ENCODE peak calls at places on chromosomes 5 and 9, in nine cellular contexts. J is osteocyte; N is endothelial cell; I is Panc1; V is IMR-90; K is pancreas; S is brain microvascular endothelial cell; P is DMS153; H is stimulated activated CD8-positive, alpha-beta memory T cell treated with anti-CD3 and anti-CD28 coated beads, Interleukin-7, amount 100 ng/mL, for 1 hour. Y is an unnamed sample.

GRCh38 chr5:180035532-180035931 is 36.0 kb downstream of the RNF130 start:
- DNase-seq in J (no peak), N (no peak), I (no peak), V (no peak), K (no peak), S (no peak), P (no peak), H (no peak), Y (no peak)

GRCh38 chr5:107389130-107389553 is 281.6 kb downstream of the EFNA5 start:
- DNase-seq in J (no peak), N (no peak), I (peak; percentile 87), V (peak; percentile 54), K (no peak), S (peak; percentile 89), P (peak; percentile 68), H (no peak), Y (peak; percentile 98)

GRCh38 chr9:99162759-99163364 is 57.9 kb downstream of the TGFBR1 start:
- DNase-seq in J (no peak), N (no peak), I (no peak), V (peak; percentile 51), K (no peak), S (no peak), P (no peak), H (no peak), Y (no peak)

GRCh38 chr9:104743377-104743985 is 4.0 kb upstream of the NIPSNAP3A start:
- DNase-seq in J (no peak), N (peak; percentile 51), I (peak; percentile 48), V (peak; percentile 73), K (no peak), S (peak; percentile 47), P (peak; percentile 18), H (no peak), Y (peak; percentile 82)

GRCh38 chr5:141882594-141883183 is 4.5 kb upstream of the PCDH1 start:
- DNase-seq in J (peak; percentile 59), N (no peak), I (no peak), V (no peak), K (no peak), S (no peak), P (no peak), H (no peak), Y (no peak)

GRCh38 chr9:111728617-111729366 is 65.9 kb downstream of the SHOC1 start:
- DNase-seq in J (no peak), N (no peak), I (peak; percentile 80), V (peak; percentile 97), K (no peak), S (peak; percentile 64), P (no peak), H (no peak), Y (peak; percentile 85)

GRCh38 chr9:98781588-98782383 is 14.6 kb downstream of the ANKS6 start:
- DNase-seq in J (peak; percentile 79), N (no peak), I (no peak), V (no peak), K (no peak), S (no peak), P (no peak), H (no peak), Y (no peak)

GRCh38 chr5:71778678-71779276 is 59.7 kb downstream of the CARTPT start:
- DNase-seq in J (no peak), N (no peak), I (no peak), V (peak; percentile 14), K (no peak), S (peak; percentile 11), P (peak; percentile 30), H (no peak), Y (peak; percentile 58)

GRCh38 chr5:126271141-126271540 is 152.1 kb upstream of the GRAMD2B start:
- DNase-seq in J (no peak), N (no peak), I (no peak), V (no peak), K (no peak), S (no peak), P (no peak), H (no peak), Y (no peak)

GRCh38 chr5:177071671-177072385 is 14.9 kb upstream of the FGFR4 start:
- DNase-seq in J (peak; percentile 91), N (peak; percentile 83), I (peak; percentile 82), V (peak; percentile 81), K (no peak), S (peak; percentile 91), P (peak; percentile 19), H (peak; percentile 49), Y (peak; percentile 73)

GRCh38 chr5:147628054-147628895 is 118.4 kb upstream of the DPYSL3 start:
- DNase-seq in J (no peak), N (peak; percentile 81), I (peak; percentile 53), V (peak; percentile 55), K (no peak), S (peak; percentile 77), P (peak; percentile 29), H (peak; percentile 12), Y (peak; percentile 72)

GRCh38 chr5:163912023-163912422 is 406.6 kb downstream of the MAT2B start:
- DNase-seq in J (no peak), N (no peak), I (no peak), V (no peak), K (no peak), S (no peak), P (no peak), H (no peak), Y (no peak)

GRCh38 chr5:101458587-101458986 is 555.5 kb upstream of the ST8SIA4 start:
- DNase-seq in J (no peak), N (no peak), I (no peak), V (no peak), K (no peak), S (no peak), P (no peak), H (no peak), Y (no peak)

GRCh38 chr9:38677660-38678303 is 42.2 kb downstream of the FAM240B start:
- DNase-seq in J (no peak), N (no peak), I (no peak), V (no peak), K (no peak), S (no peak), P (no peak), H (no peak), Y (no peak)

GRCh38 chr9:121640076-121640475 is 11.4 kb upstream of the DAB2IP start:
- DNase-seq in J (no peak), N (peak; percentile 89), I (no peak), V (peak; percentile 17), K (no peak), S (no peak), P (no peak), H (no peak), Y (no peak)

GRCh38 chr9:114312513-114312875 is 10.4 kb upstream of the ORM1 start:
- DNase-seq in J (peak; percentile 56), N (no peak), I (no peak), V (no peak), K (no peak), S (no peak), P (no peak), H (no peak), Y (no peak)

GRCh38 chr9:126482361-126483044 is 131.2 kb upstream of the LMX1B start:
- DNase-seq in J (no peak), N (peak; percentile 61), I (no peak), V (peak; percentile 41), K (no peak), S (peak; percentile 69), P (no peak), H (no peak), Y (no peak)

GRCh38 chr9:37508135-37508833 is 22.5 kb downstream of the POLR1E start:
- DNase-seq in J (no peak), N (no peak), I (no peak), V (no peak), K (no peak), S (no peak), P (no peak), H (no peak), Y (no peak)

GRCh38 chr9:94864183-94864582 is 137.7 kb downstream of the AOPEP start:
- DNase-seq in J (no peak), N (no peak), I (no peak), V (peak; percentile 44), K (no peak), S (no peak), P (no peak), H (no peak), Y (no peak)

GRCh38 chr5:154857534-154858250 is 735 bp upstream of the CNOT8 start:
- DNase-seq in J (peak; percentile 98), N (peak; percentile 87), I (peak; percentile 83), V (peak; percentile 96), K (peak; percentile 97), S (peak; percentile 97), P (peak; percentile 86), H (peak; percentile 70), Y (peak; percentile 98)

GRCh38 chr9:70491798-70492736 is 77.6 kb upstream of the KLF9 start:
- DNase-seq in J (no peak), N (no peak), I (no peak), V (no peak), K (no peak), S (no peak), P (peak; percentile 74), H (no peak), Y (no peak)

GRCh38 chr5:131164161-131164930 is 710 bp downstream of the HINT1 start:
- DNase-seq in J (peak; percentile 89), N (peak; percentile 63), I (no peak), V (peak; percentile 84), K (peak; percentile 86), S (peak; percentile 79), P (peak; percentile 5), H (peak; percentile 45), Y (peak; percentile 14)

GRCh38 chr9:125956102-125956501 is 208.9 kb downstream of the PBX3 start:
- DNase-seq in J (no peak), N (no peak), I (no peak), V (no peak), K (no peak), S (no peak), P (no peak), H (no peak), Y (no peak)

GRCh38 chr5:63245271-63245670 is 666.7 kb downstream of the LRRC70 start:
- DNase-seq in J (no peak), N (no peak), I (no peak), V (no peak), K (no peak), S (no peak), P (no peak), H (no peak), Y (no peak)

GRCh38 chr5:53331463-53331862 is 149.0 kb upstream of the FST start:
- DNase-seq in J (no peak), N (no peak), I (no peak), V (peak; percentile 94), K (no peak), S (peak; percentile 77), P (no peak), H (no peak), Y (peak; percentile 16)

GRCh38 chr9:84823426-84824271 is 154.1 kb downstream of the NTRK2 start:
- DNase-seq in J (peak; percentile 54), N (no peak), I (no peak), V (no peak), K (no peak), S (no peak), P (no peak), H (no peak), Y (no peak)

GRCh38 chr9:129568560-129569505 is 52.1 kb downstream of the C9orf50 start:
- DNase-seq in J (no peak), N (peak; percentile 48), I (no peak), V (no peak), K (peak; percentile 83), S (no peak), P (no peak), H (no peak), Y (no peak)

GRCh38 chr9:132873403-132873802 is 4.7 kb downstream of the AK8 start:
- DNase-seq in J (no peak), N (no peak), I (no peak), V (no peak), K (no peak), S (no peak), P (no peak), H (no peak), Y (no peak)

GRCh38 chr5:19771174-19771835 is 216.7 kb downstream of the CDH18 start:
- DNase-seq in J (no peak), N (no peak), I (no peak), V (peak; percentile 40), K (no peak), S (no peak), P (no peak), H (no peak), Y (no peak)